ENCODE peak calls at places on chromosomes 6 and 20, in nine cellular contexts. Q, Y, T, A, M, H, S, N and P are unnamed samples.
A peak's percentile ranks its signal among the peaks of the same experiment; 100 is the strongest.

GRCh38 chr6:157518399-157519250 is 137.6 kb downstream of the ZDHHC14 start:
- DNase-seq in S (no peak), A (no peak), M (no peak), Y (no peak), Q (no peak), H (no peak), N (no peak), T (peak; percentile 48), P (peak; percentile 30)

GRCh38 chr6:116557863-116558262 is 4.3 kb downstream of the CALHM4 start:
- DNase-seq in Y (no peak), H (no peak), S (peak; percentile 92), A (no peak), T (peak; percentile 88), M (peak; percentile 58), Q (no peak), N (no peak), P (peak; percentile 97)

GRCh38 chr20:17761612-17762011 is 61.8 kb downstream of the BANF2 start:
- DNase-seq in N (no peak), H (peak; percentile 56), T (no peak), M (no peak), Y (no peak), S (peak; percentile 31), A (no peak), Q (no peak), P (no peak)

GRCh38 chr20:10735195-10735949 is 61.6 kb upstream of the JAG1 start:
- DNase-seq in M (no peak), H (no peak), N (no peak), Y (no peak), A (no peak), Q (no peak), T (no peak), S (no peak), P (no peak)

GRCh38 chr6:41193171-41193734 is 7.7 kb downstream of the TREML2 start:
- DNase-seq in Y (no peak), H (no peak), A (no peak), S (no peak), M (no peak), N (no peak), Q (no peak), T (no peak), P (no peak)

GRCh38 chr20:39660251-39660650 is 698.1 kb downstream of the DHX35 start:
- DNase-seq in Q (no peak), S (peak; percentile 86), N (no peak), A (no peak), Y (no peak), M (no peak), H (no peak), T (no peak), P (peak; percentile 3)

GRCh38 chr6:5163233-5163632 is 78.1 kb downstream of the PPP1R3G start:
- DNase-seq in N (no peak), T (no peak), Q (no peak), Y (no peak), S (no peak), H (no peak), M (no peak), A (no peak), P (no peak)

GRCh38 chr20:35014537-35014936 is 58.9 kb downstream of the MYH7B start:
- DNase-seq in M (no peak), N (no peak), Q (no peak), T (no peak), Y (no peak), S (no peak), H (no peak), A (no peak), P (no peak)

GRCh38 chr6:100366419-100366818 is 98.3 kb downstream of the SIM1 start:
- DNase-seq in T (peak; percentile 27), Y (no peak), S (peak; percentile 72), H (no peak), N (no peak), Q (no peak), A (no peak), M (no peak), P (peak; percentile 93)

GRCh38 chr6:43702522-43703440 is 15.2 kb upstream of the MRPS18A start:
- DNase-seq in N (no peak), Y (peak; percentile 94), T (peak; percentile 92), A (peak; percentile 74), Q (peak; percentile 88), S (peak; percentile 88), M (peak; percentile 99), H (peak; percentile 88), P (peak; percentile 94)

GRCh38 chr6:137290601-137291261 is 71.5 kb upstream of the IFNGR1 start:
- DNase-seq in T (no peak), Q (no peak), S (no peak), N (no peak), M (no peak), Y (no peak), H (no peak), A (no peak), P (no peak)

GRCh38 chr20:61556116-61556515 is 304.1 kb downstream of the CDH4 start:
- DNase-seq in H (no peak), N (no peak), T (peak; percentile 38), Y (no peak), M (no peak), A (no peak), Q (no peak), S (peak; percentile 92), P (peak; percentile 87)

GRCh38 chr20:48329676-48330644 is 497.8 kb downstream of the PREX1 start:
- DNase-seq in H (peak; percentile 51), M (no peak), S (no peak), Q (no peak), A (no peak), T (peak; percentile 16), Y (no peak), N (no peak), P (peak; percentile 22)

GRCh38 chr6:125183391-125183790 is 29.8 kb downstream of the TPD52L1 start:
- DNase-seq in M (no peak), H (no peak), Y (no peak), A (no peak), Q (no peak), S (no peak), N (no peak), T (no peak), P (no peak)

GRCh38 chr20:32128167-32128566 is 18.7 kb downstream of the TM9SF4 start:
- DNase-seq in Q (no peak), N (no peak), T (no peak), H (no peak), S (no peak), A (no peak), M (no peak), Y (no peak), P (no peak)

GRCh38 chr20:43564993-43565757 is 6.3 kb downstream of the SGK2 start:
- DNase-seq in T (no peak), Y (no peak), N (no peak), A (no peak), H (no peak), Q (no peak), M (no peak), S (no peak), P (no peak)

GRCh38 chr6:120056085-120056484 is 706.5 kb upstream of the MAN1A1 start:
- DNase-seq in Y (peak; percentile 35), T (peak; percentile 2), H (peak; percentile 15), A (no peak), S (peak; percentile 3), M (no peak), N (no peak), Q (no peak), P (no peak)

GRCh38 chr20:33859157-33859695 is 48.1 kb downstream of the CHMP4B start:
- DNase-seq in H (no peak), N (no peak), T (peak; percentile 39), Q (peak; percentile 34), M (no peak), A (no peak), Y (no peak), S (no peak), P (no peak)

GRCh38 chr20:57747889-57748456 is 38.2 kb upstream of the PMEPA1 start:
- DNase-seq in N (no peak), A (no peak), T (peak; percentile 39), Y (no peak), S (no peak), Q (peak; percentile 18), M (no peak), H (no peak), P (no peak)

GRCh38 chr20:845226-845868 is 11.8 kb downstream of the FAM110A start:
- DNase-seq in T (no peak), Y (peak; percentile 64), Q (no peak), H (no peak), A (no peak), M (no peak), N (no peak), S (no peak), P (no peak)

GRCh38 chr6:143804835-143805239 is 38.3 kb upstream of the LTV1 start:
- DNase-seq in T (no peak), H (no peak), M (no peak), S (no peak), Y (no peak), N (no peak), A (no peak), Q (no peak), P (no peak)

GRCh38 chr6:11093065-11093590 is 506 bp upstream of the SMIM13 start:
- DNase-seq in A (no peak), Y (no peak), M (no peak), S (no peak), N (no peak), H (peak; percentile 36), Q (no peak), T (peak; percentile 48), P (no peak)

GRCh38 chr6:3482869-3483268 is 26.0 kb upstream of the SLC22A23 start:
- DNase-seq in M (no peak), H (no peak), Y (peak; percentile 58), A (no peak), T (no peak), N (no peak), Q (no peak), S (no peak), P (no peak)

GRCh38 chr20:46583411-46584214 is 33.2 kb upstream of the OCSTAMP start:
- DNase-seq in M (no peak), S (no peak), Q (no peak), Y (peak; percentile 88), T (no peak), A (no peak), N (no peak), H (no peak), P (no peak)

GRCh38 chr6:57159127-57159526 is 13.0 kb upstream of the BAG2 start:
- DNase-seq in N (no peak), H (no peak), M (no peak), A (no peak), S (no peak), T (no peak), Y (no peak), Q (no peak), P (no peak)

GRCh38 chr6:90183587-90184333 is 112.9 kb downstream of the BACH2 start:
- DNase-seq in S (no peak), T (no peak), M (peak; percentile 28), Q (no peak), Y (no peak), H (no peak), A (no peak), N (no peak), P (no peak)